ENCODE peak calls at places on chromosomes 2 and 18, in seven cellular contexts. L is glutamatergic neuron; M is MCF 10A; T is GM23248; X is non-pigmented ciliary epithelial cell; U is NCI-H2081; R is activated CD4-positive, alpha-beta T cell treated with anti-CD3 and anti-CD28 coated beads, Interleukin-2, amount 50 U/mL, for 24 hours. H is an unnamed sample.

GRCh38 chr2:23385351-23385747 is 370 bp downstream of the KLHL29 start:
- DNase-seq in M (peak; percentile 48), X (no peak), R (no peak), T (peak; percentile 80), L (peak; percentile 72), U (peak; percentile 55), H (peak; percentile 63)

GRCh38 chr2:104794416-104794815 is 59.5 kb upstream of the POU3F3 start:
- DNase-seq in M (peak; percentile 10), T (peak; percentile 20), X (no peak), U (no peak), L (no peak), R (no peak), H (no peak)

GRCh38 chr2:234951386-234952269 is at the start of gene SH3BP4:
- DNase-seq in R (peak; percentile 5), L (peak; percentile 88), T (peak; percentile 92), X (no peak), M (peak; percentile 71), U (peak; percentile 82), H (peak; percentile 93)

GRCh38 chr2:239305771-239306170 is 95.0 kb downstream of the HDAC4 start:
- DNase-seq in R (no peak), L (no peak), U (no peak), M (no peak), T (no peak), X (no peak), H (no peak)

GRCh38 chr2:240319221-240319854 is 116.1 kb upstream of the GPC1 start:
- DNase-seq in X (no peak), T (no peak), L (no peak), U (no peak), R (no peak), M (no peak), H (no peak)

GRCh38 chr2:118224144-118224887 is 136.0 kb downstream of the INSIG2 start:
- DNase-seq in L (peak; percentile 48), M (no peak), U (no peak), X (no peak), R (no peak), T (peak; percentile 74), H (peak; percentile 46)

GRCh38 chr2:55809875-55810620 is 113.5 kb downstream of the EFEMP1 start:
- DNase-seq in X (no peak), T (peak; percentile 68), R (no peak), U (no peak), M (peak; percentile 91), L (no peak), H (peak; percentile 14)

GRCh38 chr2:27428978-27429541 is 629 bp downstream of the NRBP1 start:
- DNase-seq in T (peak; percentile 96), X (peak; percentile 24), R (peak; percentile 44), M (peak; percentile 83), L (peak; percentile 86), U (peak; percentile 80), H (peak; percentile 94)

GRCh38 chr2:213251618-213252017 is 32.6 kb upstream of the SPAG16 start:
- DNase-seq in T (peak; percentile 77), R (no peak), X (peak; percentile 56), U (peak; percentile 77), L (no peak), M (peak; percentile 66), H (peak; percentile 53)

GRCh38 chr18:13448028-13448795 is 229.7 kb downstream of the LDLRAD4 start:
- DNase-seq in X (no peak), L (no peak), M (no peak), U (no peak), T (no peak), R (no peak), H (no peak)